ENCODE peak calls at places on chromosomes 3 and 15, in seven cellular contexts. E is IMR-90, B is uterus, F is endothelial cell of umbilical vein, J is transverse colon, N is thyroid gland, Y is adrenal gland. T is an unnamed sample.

GRCh38 chr3:128495435-128495970 is 2.5 kb upstream of the GATA2 start:
- DNase-seq in E (no peak), B (peak), F (no peak), J (no peak), N (no peak), Y (no peak), T (no peak)

GRCh38 chr3:182364323-182364722 is 429.0 kb upstream of the ATP11B start:
- DNase-seq in E (no peak), B (no peak), F (no peak), J (no peak), N (no peak), Y (no peak), T (no peak)

GRCh38 chr3:126491221-126492013 is 15.7 kb upstream of the ZXDC start:
- DNase-seq in E (no peak), B (no peak), F (no peak), J (no peak), N (no peak), Y (no peak), T (no peak)

GRCh38 chr3:170196833-170197232 is 15.3 kb upstream of the PHC3 start:
- DNase-seq in E (peak), B (no peak), F (no peak), J (no peak), N (no peak), Y (no peak), T (no peak)

GRCh38 chr3:69099576-69099975 is 14.8 kb downstream of the ARL6IP5 start:
- DNase-seq in E (no peak), B (no peak), F (no peak), J (no peak), N (no peak), Y (no peak), T (no peak)

GRCh38 chr15:28935316-28935715 is 49.5 kb downstream of the APBA2 start:
- DNase-seq in E (no peak), B (no peak), F (no peak), J (no peak), N (no peak), Y (no peak), T (no peak)

GRCh38 chr15:42082141-42082540 is 12.2 kb downstream of the PLA2G4D start:
- DNase-seq in E (no peak), B (no peak), F (no peak), J (no peak), N (no peak), Y (no peak), T (no peak)

GRCh38 chr3:2218826-2219225 is 120.2 kb downstream of the CNTN4 start:
- DNase-seq in E (no peak), B (no peak), F (no peak), J (no peak), N (no peak), Y (no peak), T (no peak)

GRCh38 chr15:71485094-71485693 is 325.2 kb upstream of the NR2E3 start:
- DNase-seq in E (no peak), B (no peak), F (no peak), J (no peak), N (no peak), Y (no peak), T (no peak)

GRCh38 chr15:76155742-76156141 is 96.0 kb downstream of the TMEM266 start:
- DNase-seq in E (peak), B (no peak), F (no peak), J (no peak), N (no peak), Y (no peak), T (no peak)

GRCh38 chr3:7684193-7684592 is 817.4 kb upstream of the LMCD1 start:
- DNase-seq in E (no peak), B (no peak), F (no peak), J (no peak), N (no peak), Y (no peak), T (no peak)

GRCh38 chr3:26118165-26118564 is 328.3 kb downstream of the OXSM start:
- DNase-seq in E (no peak), B (no peak), F (no peak), J (no peak), N (no peak), Y (no peak), T (no peak)

GRCh38 chr15:35933531-35933930 is 387.6 kb upstream of the DPH6 start:
- DNase-seq in E (no peak), B (no peak), F (no peak), J (no peak), N (no peak), Y (no peak), T (no peak)

GRCh38 chr15:65634381-65634780 is 12.6 kb downstream of the SLC24A1 start:
- DNase-seq in E (no peak), B (no peak), F (no peak), J (no peak), N (no peak), Y (no peak), T (no peak)

GRCh38 chr15:36449662-36450145 is 129.7 kb upstream of the CDIN1 start:
- DNase-seq in E (peak), B (no peak), F (no peak), J (no peak), N (no peak), Y (no peak), T (no peak)

GRCh38 chr3:122858373-122858772 is 63.5 kb downstream of the SLC49A4 start:
- DNase-seq in E (peak), B (no peak), F (peak), J (no peak), N (no peak), Y (no peak), T (no peak)

GRCh38 chr3:11543141-11543947 is 100.4 kb downstream of the VGLL4 start:
- DNase-seq in E (no peak), B (no peak), F (no peak), J (no peak), N (no peak), Y (no peak), T (no peak)

GRCh38 chr3:196932600-196932999 is 9.7 kb downstream of the NCBP2 start:
- DNase-seq in E (no peak), B (no peak), F (no peak), J (no peak), N (no peak), Y (no peak), T (no peak)

GRCh38 chr15:38652998-38653397 is 88.4 kb upstream of the RASGRP1 start:
- DNase-seq in E (no peak), B (no peak), F (no peak), J (peak), N (peak), Y (no peak), T (no peak)

GRCh38 chr3:14691239-14691638 is 16.3 kb downstream of the C3orf20 start:
- DNase-seq in E (no peak), B (no peak), F (no peak), J (no peak), N (no peak), Y (no peak), T (no peak)

GRCh38 chr3:46398186-46398955 is 8.5 kb downstream of the CCR5AS start:
- DNase-seq in E (no peak), B (no peak), F (no peak), J (no peak), N (no peak), Y (no peak), T (no peak)

GRCh38 chr3:46393554-46394434 is 13.1 kb downstream of the CCR5AS start:
- DNase-seq in E (peak), B (no peak), F (no peak), J (no peak), N (peak), Y (no peak), T (no peak)

GRCh38 chr3:46395210-46395661 is 11.6 kb downstream of the CCR5AS start:
- DNase-seq in E (peak), B (no peak), F (no peak), J (no peak), N (no peak), Y (no peak), T (no peak)

GRCh38 chr3:46397111-46397510 is 9.8 kb downstream of the CCR5AS start:
- DNase-seq in E (no peak), B (no peak), F (no peak), J (no peak), N (peak), Y (no peak), T (no peak)

DNA sequence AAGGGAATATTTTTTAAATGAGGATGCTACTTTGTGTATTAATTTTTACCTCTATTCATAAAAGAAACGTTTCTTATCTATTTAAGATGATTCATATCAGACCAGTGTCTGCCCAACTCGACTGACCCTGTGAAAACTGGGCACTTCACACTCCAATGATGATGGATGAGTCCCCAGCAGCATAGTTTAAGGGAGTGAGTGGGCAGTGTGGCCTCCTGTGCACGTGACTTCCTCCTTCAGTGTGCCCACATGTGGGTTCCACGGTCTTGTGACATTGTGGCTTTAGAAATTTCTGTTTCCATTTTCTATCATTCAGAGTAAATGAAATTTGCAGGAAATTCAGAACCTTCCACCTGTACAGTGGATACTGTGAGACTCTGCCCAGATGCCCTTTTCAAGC is 10.7 kb downstream of the CCR5AS start:
- DNase-seq in E (no peak), B (no peak), F (no peak), J (no peak), N (no peak), Y (no peak), T (no peak)
- TF ChIP-seq POLR2A in E (no peak), B (no peak), F (no peak), J (no peak), N (no peak), Y (no peak), T (no peak)

DNA sequence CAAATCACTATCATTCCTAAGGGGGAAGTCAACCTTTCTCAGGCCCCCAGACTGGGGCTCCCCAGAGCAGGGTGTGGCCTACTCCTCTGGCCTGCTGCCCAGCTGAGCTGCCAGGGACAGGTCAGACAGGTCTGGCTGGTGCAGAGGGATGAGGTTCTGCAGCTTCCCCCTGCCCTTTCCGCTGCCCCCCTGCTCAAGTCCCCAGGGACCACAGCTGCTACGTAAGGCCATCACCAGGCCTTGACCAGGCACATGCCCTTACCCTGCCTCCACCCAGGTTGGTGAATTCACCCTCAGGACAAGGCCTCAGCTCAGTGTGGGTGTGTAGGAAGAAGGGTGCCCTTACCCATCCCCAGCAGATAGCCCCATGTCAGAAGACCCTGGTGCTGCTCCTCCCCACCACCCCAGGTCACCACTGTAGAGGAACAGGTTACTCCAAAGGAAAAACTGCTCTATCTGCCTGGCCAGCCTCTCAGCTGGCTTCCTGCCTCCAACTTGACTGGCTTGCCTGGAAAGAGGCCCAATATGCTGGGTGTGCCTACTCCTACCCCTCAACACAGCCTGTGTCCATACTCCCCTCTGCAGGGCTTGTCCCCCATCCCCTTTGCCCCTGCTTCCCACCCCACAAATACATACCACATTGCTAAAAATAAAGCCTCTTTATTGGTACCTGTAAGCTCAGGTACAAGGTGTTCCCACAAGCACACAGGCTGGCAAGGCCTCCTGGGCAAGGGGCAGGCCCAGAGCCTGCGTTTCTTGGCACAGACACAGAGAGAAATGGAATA is 12.0 kb downstream of the CSRNP1 start:
- DNase-seq in E (peak), B (peak), F (peak), J (peak), N (peak), Y (peak), T (no peak)
- TF ChIP-seq POLR2A in E (no peak), B (no peak), F (peak), J (peak), N (no peak), Y (no peak), T (no peak)

DNA sequence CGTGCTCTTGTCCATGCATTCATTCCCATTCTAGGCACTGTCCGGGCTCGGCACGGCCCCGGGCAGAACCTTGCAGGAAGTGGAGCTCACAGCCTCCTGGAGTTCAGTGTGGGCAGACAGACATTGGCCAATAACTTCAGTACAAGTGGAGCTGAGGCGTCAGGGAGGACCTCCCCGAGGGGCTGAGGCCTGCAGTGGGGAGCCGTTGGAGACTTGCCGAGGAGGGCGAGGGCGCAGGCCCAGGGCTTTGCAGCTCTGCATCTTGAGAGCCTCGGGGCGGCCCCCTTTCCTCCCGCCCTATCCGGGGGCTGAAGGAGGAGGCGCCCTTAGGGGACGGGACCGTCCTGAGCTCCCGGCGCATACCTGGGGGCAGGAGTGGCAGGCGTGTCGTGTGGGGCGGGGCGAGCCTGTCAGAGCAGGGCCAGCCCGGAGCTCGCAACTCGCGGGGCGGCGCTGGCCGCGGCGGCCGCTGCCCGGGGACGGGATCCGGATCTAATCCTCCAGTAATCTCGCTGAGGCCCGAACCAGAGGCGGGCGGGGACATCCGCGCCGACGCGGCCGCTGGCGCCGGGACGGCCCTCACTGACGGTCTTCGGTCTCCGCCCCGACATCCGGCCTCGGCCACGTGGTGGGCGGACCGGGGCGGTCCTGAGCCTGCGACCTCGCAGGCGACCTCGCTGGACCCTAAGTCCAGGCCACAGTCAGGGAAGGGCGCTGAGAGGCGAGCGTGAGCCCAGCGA is at the start of gene ACY1:
- DNase-seq in E (peak), B (peak), F (peak), J (peak), N (peak), Y (peak), T (no peak)
- TF ChIP-seq POLR2A in E (peak), B (peak), F (peak), J (peak), N (no peak), Y (peak), T (no peak)

DNA sequence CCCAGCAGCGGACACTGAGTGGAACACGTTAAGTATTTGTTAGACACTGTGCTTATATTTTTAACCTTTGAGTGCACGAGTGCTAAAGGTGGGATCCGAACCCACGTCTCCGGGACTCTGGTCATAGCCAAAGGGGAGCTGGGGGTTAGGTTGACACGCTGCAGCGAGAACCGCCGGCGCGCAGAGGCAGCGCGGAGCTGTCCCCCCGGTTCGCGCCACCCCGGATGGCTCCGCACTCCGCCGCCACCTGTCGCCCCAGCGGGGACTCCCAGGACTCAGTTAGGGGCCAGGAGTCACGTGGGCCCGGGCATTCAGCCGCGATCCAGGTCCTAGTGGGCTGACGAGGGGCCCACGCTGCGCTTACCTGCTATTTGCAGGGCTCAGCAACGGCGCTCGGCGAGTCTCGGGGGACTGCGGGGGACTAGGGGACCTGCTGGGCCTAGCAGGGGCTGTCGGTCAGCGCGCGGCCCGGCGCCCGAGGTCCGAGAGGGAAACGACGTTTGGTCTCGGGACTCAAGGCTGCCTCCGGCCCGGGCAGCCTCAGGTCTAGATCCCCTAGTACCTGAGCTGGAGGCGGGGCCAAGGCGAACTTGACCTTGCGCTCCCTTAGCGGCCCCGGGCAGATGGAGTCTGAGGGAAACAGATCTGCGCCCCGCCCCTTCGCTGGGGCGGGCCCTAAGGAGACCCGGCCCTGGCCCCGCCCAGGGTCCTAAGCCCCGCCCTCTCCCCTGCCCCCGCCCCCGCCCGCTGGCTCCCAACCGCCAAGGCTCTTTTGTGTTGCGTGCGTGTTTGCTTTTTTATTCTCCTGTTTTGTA is at the start of gene NMNAT3:
- DNase-seq in E (peak), B (peak), F (peak), J (peak), N (peak), Y (peak), T (peak)
- TF ChIP-seq POLR2A in E (no peak), B (peak), F (no peak), J (no peak), N (no peak), Y (peak), T (no peak)

DNA sequence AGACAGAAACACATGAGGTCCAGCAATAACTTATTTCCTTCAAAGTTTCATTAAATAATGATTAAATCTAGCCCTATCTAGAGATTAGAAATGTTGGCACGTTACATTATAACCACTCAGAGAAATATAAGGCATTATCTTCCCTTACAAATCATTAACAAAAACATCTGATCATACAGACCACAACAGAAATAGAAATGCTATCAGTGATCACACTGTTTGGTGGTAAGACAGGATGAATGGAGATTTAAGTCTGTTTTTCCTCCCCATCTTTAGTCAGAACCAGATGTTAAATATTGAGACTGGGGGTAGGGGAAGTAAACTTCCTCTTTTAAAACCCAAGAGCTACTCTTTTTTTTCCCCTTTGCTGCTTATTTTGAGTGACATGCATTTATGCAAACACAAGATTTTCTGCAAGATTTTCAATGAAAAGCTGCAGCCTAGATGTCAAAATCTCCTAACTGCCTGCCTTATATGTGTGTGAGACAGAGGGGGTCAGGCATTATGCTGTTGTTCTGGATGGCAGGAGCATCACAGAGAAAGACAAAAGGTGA is 70.4 kb downstream of the CBLB start:
- DNase-seq in E (no peak), B (no peak), F (no peak), J (no peak), N (no peak), Y (no peak), T (no peak)
- TF ChIP-seq POLR2A in E (no peak), B (no peak), F (no peak), J (no peak), N (no peak), Y (no peak), T (no peak)

T was measured in esophagus squamous epithelium.